ENCODE peak calls at places on chromosome 5, in nine cellular contexts. R is T47D, A is hypothalamus, C is psoas muscle, P is kidney glomerular epithelial cell, T is GM12865, Z is heart right ventricle, B is spleen, I is HCEC 1CT. V is an unnamed sample.

GRCh38 chr5:35031276-35031675 is 16.5 kb downstream of the AGXT2 start:
- DNase-seq in R (no peak), A (no peak), C (no peak), P (peak), T (no peak), Z (no peak), B (no peak), I (peak), V (peak)

GRCh38 chr5:139855451-139855850 is 59.8 kb downstream of the PSD2 start:
- DNase-seq in R (no peak), A (no peak), C (peak), P (no peak), T (no peak), Z (no peak), B (peak), I (no peak), V (no peak)

GRCh38 chr5:13328316-13328715 is 616.2 kb downstream of the DNAH5 start:
- DNase-seq in R (no peak), A (no peak), C (no peak), P (no peak), T (no peak), Z (no peak), B (no peak), I (peak), V (no peak)

GRCh38 chr5:132777209-132778069 is at the start of gene SEPTIN8:
- DNase-seq in R (peak), A (no peak), C (peak), P (peak), T (peak), Z (peak), B (peak), I (peak), V (no peak)

GRCh38 chr5:176647870-176648466 is 684 bp downstream of the TSPAN17 start:
- DNase-seq in R (peak), A (no peak), C (peak), P (peak), T (no peak), Z (peak), B (peak), I (no peak), V (peak)

GRCh38 chr5:109191153-109191558 is 218.6 kb downstream of the PJA2 start:
- DNase-seq in R (no peak), A (no peak), C (no peak), P (no peak), T (peak), Z (no peak), B (no peak), I (peak), V (peak)

GRCh38 chr5:122756263-122756911 is 18.5 kb upstream of the SNX2 start:
- DNase-seq in R (no peak), A (no peak), C (no peak), P (peak), T (peak), Z (no peak), B (no peak), I (peak), V (no peak)

GRCh38 chr5:10229306-10230048 is 20.2 kb downstream of the ATPSCKMT start:
- DNase-seq in R (peak), A (no peak), C (no peak), P (peak), T (no peak), Z (no peak), B (no peak), I (peak), V (peak)

GRCh38 chr5:93715327-93715726 is 26.1 kb downstream of the POU5F2 start:
- DNase-seq in R (no peak), A (no peak), C (no peak), P (no peak), T (no peak), Z (no peak), B (no peak), I (no peak), V (no peak)

GRCh38 chr5:1522601-1523479 is 920 bp downstream of the LPCAT1 start:
- DNase-seq in R (peak), A (no peak), C (peak), P (no peak), T (no peak), Z (peak), B (peak), I (peak), V (no peak)

GRCh38 chr5:7650755-7651154 is 200.2 kb downstream of the CFAP90 start:
- DNase-seq in R (peak), A (no peak), C (no peak), P (no peak), T (no peak), Z (no peak), B (no peak), I (no peak), V (no peak)

GRCh38 chr5:157303667-157304327 is 37.9 kb downstream of the CYFIP2 start:
- DNase-seq in R (no peak), A (no peak), C (peak), P (no peak), T (no peak), Z (peak), B (no peak), I (no peak), V (no peak)

GRCh38 chr5:158086856-158087255 is 227.9 kb upstream of the CLINT1 start:
- DNase-seq in R (no peak), A (no peak), C (no peak), P (no peak), T (no peak), Z (no peak), B (no peak), I (no peak), V (no peak)

GRCh38 chr5:10377081-10377480 is 23.6 kb downstream of the MARCHF6 start:
- DNase-seq in R (no peak), A (no peak), C (peak), P (no peak), T (no peak), Z (no peak), B (no peak), I (no peak), V (no peak)

GRCh38 chr5:33032161-33033085 is 321.3 kb downstream of the NPR3 start:
- DNase-seq in R (no peak), A (no peak), C (no peak), P (no peak), T (no peak), Z (no peak), B (no peak), I (no peak), V (no peak)

GRCh38 chr5:157987259-157987658 is 128.3 kb upstream of the CLINT1 start:
- DNase-seq in R (no peak), A (no peak), C (no peak), P (no peak), T (no peak), Z (no peak), B (no peak), I (no peak), V (no peak)

GRCh38 chr5:143063175-143063970 is 293.2 kb downstream of the ARHGAP26 start:
- DNase-seq in R (no peak), A (peak), C (peak), P (no peak), T (no peak), Z (peak), B (no peak), I (no peak), V (no peak)